ENCODE peak calls at places on chromosome 2, in nine cellular contexts. B is A549; U is uterus; E is cardiac muscle cell; H is adrenal gland; F is CD4-positive, alpha-beta memory T cell; Q is mucosa of descending colon; C is NT2/D1; Y is transverse colon. I is an unnamed sample.

GRCh38 chr2:38496927-38497669 is 105.6 kb downstream of the HNRNPLL start:
- DNase-seq in Q (no peak), F (no peak), E (no peak), C (no peak), H (peak; percentile 90), Y (no peak), B (no peak), U (no peak), I (no peak)

GRCh38 chr2:3111267-3111666 is 266.4 kb downstream of the EIPR1 start:
- DNase-seq in Q (no peak), U (no peak), E (no peak), C (no peak), Y (no peak), F (no peak), H (no peak), B (no peak), I (no peak)

GRCh38 chr2:174487536-174488162 is 820 bp upstream of the GPR155 start:
- DNase-seq in Q (no peak), U (no peak), F (no peak), E (no peak), Y (no peak), H (no peak), C (no peak), B (no peak), I (no peak)

GRCh38 chr2:223970343-223971128 is 13.3 kb downstream of the MRPL44 start:
- DNase-seq in Y (no peak), F (peak; percentile 54), B (no peak), E (peak; percentile 66), Q (no peak), C (peak; percentile 46), H (no peak), U (no peak), I (peak; percentile 94)

GRCh38 chr2:145380436-145381017 is 860.6 kb upstream of the ZEB2 start:
- DNase-seq in E (no peak), H (no peak), Q (no peak), C (no peak), Y (no peak), B (peak; percentile 2), F (no peak), U (no peak), I (peak; percentile 34)

GRCh38 chr2:85183481-85183880 is 50.3 kb downstream of the TCF7L1 start:
- DNase-seq in C (no peak), E (no peak), B (no peak), U (no peak), F (no peak), H (no peak), Y (no peak), Q (no peak), I (no peak)

GRCh38 chr2:190344275-190344827 is 962 bp downstream of the INPP1 start:
- DNase-seq in Q (peak; percentile 65), F (no peak), E (no peak), H (peak; percentile 50), Y (peak; percentile 62), B (peak; percentile 48), C (peak; percentile 25), U (peak; percentile 41), I (peak; percentile 15)

GRCh38 chr2:136248242-136248641 is 130.3 kb upstream of the CXCR4 start:
- DNase-seq in E (no peak), F (no peak), H (peak; percentile 41), Q (no peak), B (no peak), Y (no peak), C (no peak), U (no peak), I (no peak)

GRCh38 chr2:206611736-206612135 is 30.6 kb upstream of the FAM237A start:
- DNase-seq in Y (no peak), H (no peak), Q (no peak), B (no peak), E (peak; percentile 4), U (no peak), C (no peak), F (no peak), I (no peak)

GRCh38 chr2:83253848-83254247 is 1205.2 kb downstream of the SUCLG1 start:
- DNase-seq in U (no peak), F (no peak), B (no peak), Q (no peak), C (no peak), Y (no peak), H (no peak), E (no peak), I (no peak)

GRCh38 chr2:235046561-235046960 is 94.7 kb downstream of the SH3BP4 start:
- DNase-seq in B (no peak), U (no peak), Y (no peak), H (no peak), C (no peak), E (no peak), F (no peak), Q (no peak), I (no peak)

GRCh38 chr2:36482576-36483214 is 115.3 kb downstream of the FEZ2 start:
- DNase-seq in F (no peak), C (no peak), U (no peak), H (no peak), Q (no peak), B (no peak), E (peak; percentile 75), Y (peak; percentile 17), I (peak; percentile 62)

GRCh38 chr2:69641887-69642708 is 1.4 kb downstream of the AAK1 start:
- DNase-seq in Q (no peak), E (no peak), C (no peak), Y (no peak), U (no peak), B (no peak), F (peak; percentile 33), H (no peak), I (no peak)

GRCh38 chr2:227491391-227491790 is 19.4 kb downstream of the AGFG1 start:
- DNase-seq in E (no peak), Q (no peak), B (no peak), H (no peak), U (no peak), Y (no peak), C (no peak), F (no peak), I (peak; percentile 48)

GRCh38 chr2:173874899-173875247 is 90.3 kb downstream of the SP3 start:
- DNase-seq in E (no peak), U (no peak), Q (no peak), H (no peak), B (no peak), C (no peak), Y (no peak), F (no peak), I (no peak)

GRCh38 chr2:70173520-70173919 is 17.3 kb downstream of the C2orf42 start:
- DNase-seq in U (no peak), F (no peak), E (no peak), C (no peak), H (no peak), Q (no peak), B (no peak), Y (no peak), I (no peak)

GRCh38 chr2:188308483-188308882 is 16.8 kb downstream of the GULP1 start:
- DNase-seq in C (no peak), U (no peak), H (no peak), F (no peak), Q (no peak), B (no peak), E (no peak), Y (no peak), I (no peak)

GRCh38 chr2:188305271-188305670 is 13.6 kb downstream of the GULP1 start:
- DNase-seq in Q (no peak), C (no peak), F (no peak), U (no peak), H (no peak), B (no peak), E (no peak), Y (no peak), I (peak; percentile 53)

GRCh38 chr2:188307850-188308283 is 16.2 kb downstream of the GULP1 start:
- DNase-seq in C (no peak), B (no peak), U (no peak), Q (no peak), Y (no peak), H (peak; percentile 25), E (no peak), F (no peak), I (no peak)

GRCh38 chr2:188306271-188306670 is 14.6 kb downstream of the GULP1 start:
- DNase-seq in C (no peak), F (no peak), H (no peak), B (no peak), Y (no peak), U (no peak), Q (no peak), E (no peak), I (no peak)

GRCh38 chr2:188303363-188304031 is 11.8 kb downstream of the GULP1 start:
- DNase-seq in C (peak; percentile 61), F (no peak), B (no peak), H (no peak), Y (no peak), Q (no peak), E (no peak), U (no peak), I (peak; percentile 88)
- H3K4me1 ChIP-seq in C (no peaks in the 10 kb centered on the region), F (no peaks in the 10 kb centered on the region), B (peaks cover 27% of the 10 kb centered on the region), H (no peaks in the 10 kb centered on the region), Y (no peaks in the 10 kb centered on the region), Q (no peaks in the 10 kb centered on the region), E (no peaks in the 10 kb centered on the region), U (no peaks in the 10 kb centered on the region), I (peaks cover 13% of the 10 kb centered on the region)

DNA sequence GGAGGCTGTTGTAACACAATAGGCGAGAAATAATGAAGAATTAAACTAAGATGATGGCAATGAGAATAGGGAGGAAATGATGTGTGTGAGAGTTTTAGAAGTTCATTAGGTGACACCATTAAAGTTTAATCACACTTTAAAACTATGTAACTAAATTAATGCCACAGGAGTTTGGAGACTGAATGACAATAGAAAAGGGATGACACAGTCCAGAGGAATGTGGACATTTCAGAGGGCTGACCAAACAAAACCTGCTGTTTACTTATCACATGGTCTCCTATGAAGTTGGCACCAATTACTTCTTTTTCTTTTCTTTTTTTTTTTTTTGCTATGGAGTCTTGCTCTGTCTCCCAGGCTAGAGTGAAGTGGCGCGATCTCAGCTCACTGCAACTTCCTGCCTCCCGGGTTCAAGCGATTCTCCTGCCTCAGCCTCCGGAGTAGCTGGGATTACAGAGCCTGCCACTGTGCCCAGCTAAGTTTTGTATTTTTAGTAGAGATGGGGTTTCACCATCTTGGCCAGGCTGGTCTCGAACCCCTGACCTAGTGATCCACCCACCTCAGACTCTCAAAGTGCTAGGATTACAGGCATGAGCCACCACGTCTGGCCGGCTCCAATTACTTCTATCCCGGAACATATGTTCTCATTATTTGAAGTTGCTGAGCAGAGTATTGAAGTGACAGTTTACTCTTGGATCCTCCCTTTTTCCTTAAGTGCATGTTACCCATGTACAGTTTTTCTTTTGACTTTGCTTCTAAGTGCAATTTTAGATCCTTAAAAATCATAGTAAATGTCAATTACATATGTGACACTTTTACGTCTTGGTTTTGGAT is 4.3 kb downstream of the AGPS start:
- DNase-seq in Y (no peak), U (no peak), H (no peak), B (peak; percentile 37), E (no peak), F (no peak), Q (peak; percentile 21), C (no peak), I (no peak)
- H3K4me1 ChIP-seq in Y (peaks cover 51% of the 10 kb centered on the region), U (no peaks in the 10 kb centered on the region), H (peaks cover 6% of the 10 kb centered on the region), B (peaks cover 77% of the 10 kb centered on the region), E (peaks cover 24% of the 10 kb centered on the region), F (peaks cover 55% of the 10 kb centered on the region), Q (peaks cover 42% of the 10 kb centered on the region), C (no peaks in the 10 kb centered on the region), I (peaks cover 6% of the 10 kb centered on the region)

GRCh38 chr2:121475811-121476571 is 54.7 kb upstream of the RNU4ATAC start:
- DNase-seq in Y (no peak), Q (no peak), F (no peak), B (no peak), H (no peak), U (no peak), E (no peak), C (no peak), I (no peak)
- H3K4me1 ChIP-seq in Y (peaks cover 11% of the 10 kb centered on the region), Q (peaks cover 7% of the 10 kb centered on the region), F (no peaks in the 10 kb centered on the region), B (peaks cover 43% of the 10 kb centered on the region), H (no peaks in the 10 kb centered on the region), U (no peaks in the 10 kb centered on the region), E (peaks cover 45% of the 10 kb centered on the region), C (no peaks in the 10 kb centered on the region), I (peaks cover 2% of the 10 kb centered on the region)

GRCh38 chr2:177252808-177253531 is 11.6 kb downstream of the NFE2L2 start:
- DNase-seq in F (no peak), Y (no peak), C (no peak), B (no peak), H (no peak), Q (no peak), E (no peak), U (no peak), I (no peak)
- H3K4me1 ChIP-seq in F (peaks cover 87% of the 10 kb centered on the region), Y (peaks cover 76% of the 10 kb centered on the region), C (peaks cover 8% of the 10 kb centered on the region), B (peaks cover 95% of the 10 kb centered on the region), H (peaks cover 43% of the 10 kb centered on the region), Q (peaks cover 72% of the 10 kb centered on the region), E (peaks cover 24% of the 10 kb centered on the region), U (peaks cover 39% of the 10 kb centered on the region), I (peaks cover 16% of the 10 kb centered on the region)